ENCODE peak calls at places on chromosome 3, in five cellular contexts. S, Z, N, K and E are unnamed samples.

GRCh38 chr3:194370753-194371152 is 1.2 kb upstream of the LRRC15 start:
- DNase-seq in S (no peak), Z (no peak), N (no peak), K (no peak), E (no peak)

GRCh38 chr3:161222662-161223061 is 1.6 kb downstream of the NMD3 start:
- DNase-seq in S (no peak), Z (no peak), N (no peak), K (no peak), E (no peak)

GRCh38 chr3:58306662-58307286 is 454 bp downstream of the HTD2 start:
- DNase-seq in S (peak; percentile 28), Z (peak; percentile 30), N (peak; percentile 55), K (peak; percentile 40), E (peak; percentile 51)

GRCh38 chr3:182912476-182912875 is 67.9 kb downstream of the DCUN1D1 start:
- DNase-seq in S (no peak), Z (no peak), N (no peak), K (no peak), E (no peak)

GRCh38 chr3:66473181-66473580 is 27.6 kb downstream of the LRIG1 start:
- DNase-seq in S (no peak), Z (no peak), N (no peak), K (no peak), E (no peak)

GRCh38 chr3:69695443-69695842 is 43.8 kb upstream of the MITF start:
- DNase-seq in S (no peak), Z (no peak), N (no peak), K (no peak), E (no peak)

GRCh38 chr3:12308517-12308916 is 19.6 kb downstream of the PPARG start:
- DNase-seq in S (no peak), Z (no peak), N (peak; percentile 86), K (peak; percentile 92), E (no peak)

GRCh38 chr3:126394179-126394976 is at the start of gene CFAP100:
- DNase-seq in S (no peak), Z (peak; percentile 44), N (no peak), K (no peak), E (peak; percentile 65)

GRCh38 chr3:154095832-154096421 is 25.3 kb upstream of the ARHGEF26 start:
- DNase-seq in S (no peak), Z (no peak), N (peak; percentile 12), K (peak; percentile 42), E (no peak)

GRCh38 chr3:128111147-128111546 is 12.5 kb downstream of the RUVBL1 start:
- DNase-seq in S (no peak), Z (no peak), N (no peak), K (no peak), E (no peak)
- TF ChIP-seq POLR2A in S (no peak), Z (no peak), N (no peak), K (no peak), E (no peak)

GRCh38 chr3:143171141-143171651 is 51.6 kb downstream of the CHST2 start:
- DNase-seq in S (no peak), Z (no peak), N (no peak), K (no peak), E (no peak)

GRCh38 chr3:143171656-143172055 is 52.1 kb downstream of the CHST2 start:
- DNase-seq in S (no peak), Z (no peak), N (no peak), K (no peak), E (no peak)

GRCh38 chr3:143170676-143171075 is 51.1 kb downstream of the CHST2 start:
- DNase-seq in S (no peak), Z (no peak), N (no peak), K (no peak), E (no peak)

GRCh38 chr3:143173242-143173641 is 53.7 kb downstream of the CHST2 start:
- DNase-seq in S (no peak), Z (no peak), N (no peak), K (no peak), E (no peak)

DNA sequence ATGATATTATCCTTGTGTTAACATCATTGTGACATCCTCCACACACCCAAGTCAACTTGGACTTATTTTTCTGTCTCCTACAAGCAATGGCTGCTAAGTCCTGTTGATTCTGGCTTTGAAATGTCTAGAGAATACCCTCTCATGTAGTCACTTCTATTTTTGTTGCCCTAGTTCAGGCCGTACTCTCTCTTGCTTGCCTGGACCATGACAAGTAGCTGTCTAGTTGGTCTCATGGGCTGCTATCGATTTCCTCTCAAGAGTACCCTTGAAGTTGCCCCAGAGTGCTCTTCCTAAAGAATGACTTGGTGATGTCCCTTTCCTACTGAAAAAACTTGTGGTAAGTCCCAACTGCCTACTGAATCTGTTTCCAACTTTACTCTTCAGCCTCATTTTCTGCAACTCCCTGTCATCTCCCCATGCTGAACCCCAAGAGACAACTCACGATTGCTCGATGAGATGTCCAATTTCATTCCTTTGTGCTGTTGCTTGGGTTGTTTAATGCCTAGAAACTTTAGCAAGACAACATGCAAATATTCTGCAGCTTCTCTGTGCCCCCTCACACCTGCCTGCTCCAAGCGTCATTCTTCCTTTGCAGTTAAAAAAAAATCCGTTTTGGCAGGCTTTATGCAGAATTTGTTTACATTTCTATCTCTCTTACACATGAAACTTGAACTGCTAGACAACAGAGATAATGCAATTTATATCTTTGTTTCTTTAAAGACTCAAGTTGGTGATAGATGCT is 52.9 kb downstream of the CHST2 start:
- DNase-seq in S (no peak), Z (no peak), N (no peak), K (no peak), E (no peak)
- H3K27ac ChIP-seq in S (no peak overlapping the region), Z (no peak overlapping the region), N (no peak overlapping the region), K (no peak overlapping the region), E (no peak overlapping the region)

DNA sequence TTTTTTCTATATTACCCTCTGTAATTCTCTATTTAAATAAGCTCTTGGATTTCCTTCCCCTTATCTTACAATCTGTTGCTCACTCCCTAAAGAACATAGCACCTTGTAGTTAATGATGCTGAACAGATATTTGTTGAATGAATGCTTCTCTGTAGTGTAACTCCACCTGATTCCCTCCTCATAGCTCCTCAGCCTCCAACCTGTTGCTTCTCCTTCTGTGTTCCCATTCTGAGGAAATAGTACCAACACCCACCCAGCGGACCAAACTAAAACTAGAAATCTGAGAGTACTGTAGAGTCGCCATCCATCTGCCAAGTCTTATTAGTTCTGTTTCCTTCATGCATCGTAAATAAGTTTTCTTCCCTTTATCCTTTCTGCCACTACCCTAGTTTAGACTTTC is 55.5 kb upstream of the GNB4 start:
- DNase-seq in S (no peak), Z (no peak), N (no peak), K (no peak), E (no peak)
- H3K4me3 ChIP-seq in S (no peak overlapping the region), Z (no peak overlapping the region), N (no peak overlapping the region), K (no peak overlapping the region), E (no peak overlapping the region)

DNA sequence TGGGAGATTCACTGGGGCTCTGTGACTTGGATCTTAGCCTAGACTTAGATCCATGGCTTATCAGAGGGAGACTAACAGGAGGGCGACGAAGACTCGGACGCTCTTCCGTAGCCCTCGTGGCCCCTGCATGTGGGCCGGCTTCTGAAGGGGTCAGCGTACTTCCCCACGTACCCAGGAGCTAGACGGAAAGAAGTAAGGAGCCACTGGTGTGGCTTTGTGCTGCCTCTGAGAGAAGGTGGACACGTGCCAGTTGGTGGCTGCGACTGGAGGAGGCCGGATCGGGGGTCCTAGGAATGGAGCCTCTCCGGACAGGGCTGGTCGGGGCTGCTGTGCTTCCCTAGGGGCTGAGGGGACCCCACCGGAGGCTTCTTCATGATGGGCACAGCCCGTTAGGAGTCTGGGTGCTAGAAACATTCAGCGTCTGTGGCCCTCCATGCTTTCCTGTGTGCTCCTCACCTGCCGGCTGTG is 1.0 kb downstream of the NRROS start:
- DNase-seq in S (no peak), Z (no peak), N (no peak), K (no peak), E (no peak)
- TF ChIP-seq POLR2A in S (no peak), Z (no peak), N (no peak), K (no peak), E (no peak)

GRCh38 chr3:188390775-188391443 is 237.0 kb downstream of the LPP start:
- DNase-seq in S (no peak), Z (no peak), N (peak; percentile 10), K (no peak), E (no peak)

GRCh38 chr3:188391597-188391996 is 237.6 kb downstream of the LPP start:
- DNase-seq in S (no peak), Z (no peak), N (no peak), K (no peak), E (no peak)

GRCh38 chr3:188387921-188388320 is 234.0 kb downstream of the LPP start:
- DNase-seq in S (no peak), Z (no peak), N (no peak), K (no peak), E (no peak)

GRCh38 chr3:188390347-188390718 is 236.4 kb downstream of the LPP start:
- DNase-seq in S (no peak), Z (no peak), N (no peak), K (no peak), E (no peak)

GRCh38 chr3:188389711-188390346 is 235.9 kb downstream of the LPP start:
- DNase-seq in S (no peak), Z (no peak), N (no peak), K (no peak), E (peak; percentile 30)
- H3K27ac ChIP-seq in S (no peak overlapping the region), Z (peak overlapping the region; percentile 66), N (no peak overlapping the region), K (no peak overlapping the region), E (peak overlapping the region; percentile 74)

DNA sequence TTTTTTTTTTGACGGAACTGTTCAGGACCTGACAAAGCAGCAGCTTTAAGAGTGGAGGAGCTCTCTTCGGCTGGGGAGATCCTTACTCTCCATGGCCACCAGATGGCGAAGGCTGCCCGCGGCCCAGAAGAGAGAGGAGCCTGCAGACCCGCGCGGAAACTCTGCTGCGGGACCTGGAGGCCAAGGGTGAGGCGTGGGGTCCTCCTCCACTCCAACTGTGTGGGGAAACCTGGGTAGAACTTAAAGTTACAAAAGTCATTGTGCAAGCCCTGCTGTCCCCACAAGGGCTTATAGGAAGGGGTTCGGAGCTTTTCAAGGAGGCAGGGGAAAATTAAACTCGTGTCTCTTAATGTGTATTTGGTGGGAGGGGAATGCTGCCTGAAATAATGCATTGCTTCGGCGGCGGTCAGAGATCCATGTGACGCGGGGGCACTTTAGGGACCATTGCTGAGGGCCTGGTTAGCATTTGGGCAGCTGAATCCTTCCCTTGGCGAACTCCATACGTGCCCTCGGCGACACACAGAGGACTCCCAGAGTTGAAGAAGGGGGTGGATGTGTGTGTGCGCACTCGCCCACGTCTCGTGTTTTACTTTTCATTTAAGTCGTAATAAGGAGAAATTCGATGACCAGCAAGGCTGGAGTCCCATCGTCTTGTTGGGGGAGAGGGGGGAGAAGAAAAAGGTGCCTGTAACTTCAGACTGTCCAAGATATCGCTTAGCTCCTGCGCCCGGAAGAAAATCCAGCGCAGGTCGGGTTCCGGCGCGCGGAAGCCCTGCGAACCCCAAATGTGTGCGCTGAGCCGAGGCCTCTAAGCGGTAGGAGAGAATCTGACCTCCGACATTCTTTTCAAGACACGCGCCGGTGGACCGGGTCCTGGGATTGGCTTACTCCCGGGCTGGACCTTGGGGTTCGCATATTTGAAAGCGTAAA is 9.7 kb downstream of the EOMES start:
- DNase-seq in S (peak; percentile 65), Z (peak; percentile 76), N (peak; percentile 55), K (peak; percentile 85), E (peak; percentile 82)
- H3K4me3 ChIP-seq in S (no peak overlapping the region), Z (peak overlapping the region; percentile 64), N (peak overlapping the region; percentile 58), K (peak overlapping the region; percentile 53), E (peak overlapping the region; percentile 55)

GRCh38 chr3:4741404-4742307 is 237.6 kb upstream of the BHLHE40 start:
- DNase-seq in S (peak; percentile 85), Z (peak; percentile 65), N (peak; percentile 45), K (peak; percentile 97), E (peak; percentile 58)
- TF ChIP-seq POLR2A in S (peak; percentile 73), Z (no peak), N (no peak), K (no peak), E (no peak)